ENCODE peak calls at places on chromosomes 13 and 19, in six cellular contexts. D, C, Q, O, G and B are unnamed samples.

GRCh38 chr13:44280461-44280860 is 93.2 kb upstream of the SERP2 start:
- DNase-seq in O (no peak), G (no peak), Q (no peak), D (no peak), C (no peak), B (no peak)

GRCh38 chr13:43780666-43781065 is 6.1 kb downstream of the ENOX1 start:
- DNase-seq in D (no peak), C (no peak), Q (no peak), G (no peak), O (no peak), B (no peak)

GRCh38 chr19:34405892-34406660 is 1.9 kb downstream of the PDCD2L start:
- DNase-seq in G (no peak), Q (no peak), C (no peak), D (no peak), O (no peak), B (no peak)

GRCh38 chr13:51637852-51638496 is 53.7 kb downstream of the WDFY2 start:
- DNase-seq in G (no peak), Q (no peak), D (no peak), C (no peak), O (no peak), B (no peak)

GRCh38 chr13:25844559-25845434 is 207.0 kb downstream of the SHISA2 start:
- DNase-seq in G (no peak), D (no peak), O (no peak), C (no peak), Q (no peak), B (no peak)

GRCh38 chr13:63864171-63864902 is 2448.7 kb upstream of the PCDH20 start:
- DNase-seq in D (no peak), G (peak), Q (no peak), O (no peak), C (no peak), B (no peak)

GRCh38 chr13:85698236-85698635 is 101.0 kb downstream of the SLITRK6 start:
- DNase-seq in G (no peak), C (no peak), D (no peak), Q (no peak), O (no peak), B (no peak)

GRCh38 chr19:41998246-41999020 is 4.4 kb upstream of the ATP1A3 start:
- DNase-seq in Q (no peak), D (peak), C (peak), O (no peak), G (no peak), B (no peak)

GRCh38 chr13:71359641-71360040 is 507.4 kb downstream of the DACH1 start:
- DNase-seq in O (no peak), D (no peak), G (no peak), C (no peak), Q (no peak), B (no peak)

GRCh38 chr19:55563261-55563690 is 17.4 kb downstream of the ZNF579 start:
- DNase-seq in Q (no peak), O (peak), D (peak), G (no peak), C (no peak), B (no peak)

GRCh38 chr13:107238262-107238661 is 670.3 kb upstream of the ARGLU1 start:
- DNase-seq in D (no peak), Q (no peak), C (no peak), G (no peak), O (no peak), B (no peak)

GRCh38 chr19:10118960-10119359 is 739 bp downstream of the EIF3G start:
- DNase-seq in Q (no peak), O (no peak), D (no peak), G (no peak), C (no peak), B (no peak)

GRCh38 chr19:4913996-4914735 is 4.9 kb downstream of the UHRF1 start:
- DNase-seq in O (no peak), Q (no peak), G (no peak), D (peak), C (no peak), B (no peak)

GRCh38 chr13:26616126-26616525 is 58.6 kb downstream of the WASF3 start:
- DNase-seq in Q (no peak), G (peak), O (no peak), D (no peak), C (no peak), B (peak)

GRCh38 chr19:33394006-33394722 is 20.7 kb downstream of the CEBPG start:
- DNase-seq in Q (no peak), O (peak), C (no peak), G (peak), D (no peak), B (peak)

GRCh38 chr19:51107406-51108065 is 673 bp downstream of the CTU1 start:
- DNase-seq in D (no peak), O (no peak), C (peak), G (no peak), Q (no peak), B (no peak)

GRCh38 chr13:79799049-79799448 is 318.1 kb downstream of the NDFIP2 start:
- DNase-seq in O (no peak), D (no peak), C (no peak), G (no peak), Q (no peak), B (no peak)

GRCh38 chr13:113291997-113292862 is 4.8 kb upstream of the LAMP1 start:
- DNase-seq in C (no peak), Q (no peak), G (no peak), O (no peak), D (no peak), B (no peak)

GRCh38 chr13:35963982-35964665 is 167.1 kb downstream of the DCLK1 start:
- DNase-seq in O (no peak), C (no peak), D (no peak), G (no peak), Q (no peak), B (no peak)

GRCh38 chr19:39237200-39238184 is 7.3 kb downstream of the IFNL3 start:
- DNase-seq in G (no peak), C (peak), O (no peak), Q (no peak), D (peak), B (no peak)

GRCh38 chr13:99040536-99041141 is 62.8 kb upstream of the DOCK9 start:
- DNase-seq in G (no peak), D (no peak), O (no peak), Q (no peak), C (peak), B (no peak)

GRCh38 chr13:72458701-72459100 is 268.7 kb downstream of the MZT1 start:
- DNase-seq in D (no peak), O (no peak), Q (no peak), C (no peak), G (no peak), B (peak)

GRCh38 chr19:3555653-3556422 is 1.5 kb downstream of the MFSD12 start:
- DNase-seq in G (no peak), O (no peak), C (no peak), D (no peak), Q (no peak), B (no peak)

GRCh38 chr19:11091343-11092153 is 2.3 kb downstream of the LDLR start:
- DNase-seq in Q (no peak), C (peak), D (peak), G (peak), O (peak), B (peak)

GRCh38 chr13:92473736-92474465 is 752.7 kb upstream of the GPC6 start:
- DNase-seq in O (no peak), D (no peak), C (no peak), Q (no peak), G (no peak), B (no peak)

GRCh38 chr13:60164490-60164889 is 762 bp upstream of the DIAPH3 start:
- DNase-seq in D (peak), Q (no peak), O (no peak), C (no peak), G (no peak), B (no peak)

GRCh38 chr13:35818577-35819165 is 312.5 kb downstream of the DCLK1 start:
- DNase-seq in C (peak), O (no peak), G (no peak), D (peak), Q (no peak), B (peak)

GRCh38 chr19:7769171-7769570 is 6.1 kb downstream of the CLEC4M start:
- DNase-seq in O (no peak), D (no peak), G (no peak), C (no peak), Q (no peak), B (no peak)

GRCh38 chr13:98466634-98467236 is 110.2 kb downstream of the STK24 start:
- DNase-seq in C (no peak), G (no peak), Q (no peak), O (no peak), D (peak), B (no peak)

GRCh38 chr19:37931941-37932655 is 25.1 kb downstream of the SIPA1L3 start:
- DNase-seq in O (peak), C (peak), G (no peak), Q (peak), D (peak), B (peak)

GRCh38 chr19:54030895-54031586 is 32.7 kb downstream of the VSTM1 start:
- DNase-seq in G (no peak), C (no peak), Q (no peak), O (no peak), D (no peak), B (peak)